ENCODE peak calls at places on chromosomes 6 and 20, in four cellular contexts. X, O, R and U are unnamed samples.

GRCh38 chr6:31122803-31123706 is 2.8 kb upstream of the CDSN start:
- DNase-seq in X (peak), O (no peak), R (peak), U (no peak)

GRCh38 chr20:11156922-11157321 is 483.1 kb upstream of the JAG1 start:
- DNase-seq in X (no peak), O (no peak), R (no peak), U (no peak)

GRCh38 chr6:145502417-145502816 is 232.9 kb downstream of the EPM2A start:
- DNase-seq in X (no peak), O (no peak), R (no peak), U (no peak)

GRCh38 chr6:37432916-37433656 is at the start of gene CMTR1:
- DNase-seq in X (no peak), O (peak), R (peak), U (peak)

GRCh38 chr20:62485062-62485700 is 9.4 kb upstream of the GATA5 start:
- DNase-seq in X (no peak), O (no peak), R (peak), U (no peak)

GRCh38 chr20:52275243-52275817 is 83.8 kb upstream of the ZFP64 start:
- DNase-seq in X (no peak), O (no peak), R (no peak), U (no peak)

GRCh38 chr6:155495011-155495768 is 39.6 kb upstream of the NOX3 start:
- DNase-seq in X (no peak), O (no peak), R (peak), U (no peak)

GRCh38 chr6:141914646-141915045 is 218.1 kb upstream of the GJE1 start:
- DNase-seq in X (peak), O (no peak), R (no peak), U (no peak)

GRCh38 chr6:168562576-168563151 is 121.7 kb downstream of the SMOC2 start:
- DNase-seq in X (no peak), O (no peak), R (no peak), U (no peak)

GRCh38 chr6:72984981-72985665 is 240.2 kb downstream of the KHDC1L start:
- DNase-seq in X (no peak), O (no peak), R (no peak), U (no peak)